ENCODE peak calls at places on chromosomes 1 and 21, in eight cellular contexts. Y, P, K, J, S, T, A and D are unnamed samples.

GRCh38 chr1:205259361-205259832 is 31.7 kb downstream of the TMCC2 start:
- DNase-seq in Y (no peak), P (no peak), K (no peak), J (no peak), S (no peak), T (no peak), A (no peak), D (no peak)

GRCh38 chr1:48048064-48048463 is 50.9 kb upstream of the TRABD2B start:
- DNase-seq in Y (no peak), P (no peak), K (no peak), J (no peak), S (no peak), T (no peak), A (no peak), D (no peak)

GRCh38 chr1:110556471-110556807 is 37.5 kb upstream of the KCNA10 start:
- DNase-seq in Y (no peak), P (no peak), K (no peak), J (no peak), S (no peak), T (no peak), A (no peak), D (no peak)

GRCh38 chr1:198258491-198258890 is 101.7 kb downstream of the NEK7 start:
- DNase-seq in Y (no peak), P (no peak), K (no peak), J (no peak), S (no peak), T (no peak), A (no peak), D (no peak)

GRCh38 chr1:28249013-28249870 is 10.1 kb upstream of the SESN2 start:
- DNase-seq in Y (peak), P (no peak), K (peak), J (no peak), S (no peak), T (peak), A (no peak), D (peak)

GRCh38 chr1:193705473-193706074 is 519.2 kb upstream of the B3GALT2 start:
- DNase-seq in Y (no peak), P (no peak), K (no peak), J (no peak), S (no peak), T (no peak), A (no peak), D (no peak)

GRCh38 chr1:67953301-67953700 is 97.1 kb downstream of the DIRAS3 start:
- DNase-seq in Y (no peak), P (no peak), K (no peak), J (no peak), S (no peak), T (no peak), A (no peak), D (no peak)

GRCh38 chr1:182599339-182599738 is 4.8 kb downstream of the RGS16 start:
- DNase-seq in Y (peak), P (no peak), K (no peak), J (no peak), S (no peak), T (peak), A (peak), D (peak)

GRCh38 chr1:229972600-229973296 is 94.3 kb upstream of the GALNT2 start:
- DNase-seq in Y (peak), P (no peak), K (peak), J (no peak), S (no peak), T (peak), A (no peak), D (no peak)

GRCh38 chr1:183137782-183138181 is 48.3 kb upstream of the LAMC2 start:
- DNase-seq in Y (no peak), P (no peak), K (no peak), J (no peak), S (no peak), T (no peak), A (no peak), D (no peak)

GRCh38 chr1:238944028-238944427 is 442.3 kb upstream of the CHRM3 start:
- DNase-seq in Y (no peak), P (no peak), K (no peak), J (no peak), S (no peak), T (no peak), A (no peak), D (no peak)

GRCh38 chr1:167489581-167490340 is 28.6 kb downstream of the CD247 start:
- DNase-seq in Y (peak), P (no peak), K (no peak), J (peak), S (no peak), T (peak), A (peak), D (peak)

GRCh38 chr21:40386301-40386911 is 460.6 kb downstream of the DSCAM start:
- DNase-seq in Y (peak), P (no peak), K (peak), J (peak), S (no peak), T (peak), A (peak), D (peak)